ENCODE peak calls at places on chromosomes 4 and X, in eight cellular contexts. C is uterus, L is IMR-90, S is endothelial cell of umbilical vein, H is lower lobe of right lung, R is HepG2, Q is Peyer's patch, E is AG04450. U is an unnamed sample. For H3K9me3, the result is how much of the 10 kb centered on the place peaks cover.

GRCh38 chr4:158172558-158173258 is at the start of gene GASK1B:
- DNase-seq in C (peak), L (peak), S (peak), H (no peak), R (peak), Q (peak), E (peak), U (no peak)

GRCh38 chr4:118992149-118992548 is 103.5 kb downstream of the SYNPO2 start:
- DNase-seq in C (no peak), L (no peak), S (no peak), H (no peak), R (no peak), Q (no peak), E (no peak), U (no peak)

GRCh38 chrX:21176927-21177571 is 197.2 kb upstream of the CNKSR2 start:
- DNase-seq in C (no peak), L (no peak), S (no peak), H (no peak), R (no peak), Q (no peak), E (no peak), U (no peak)

GRCh38 chr4:176641237-176641636 is 151.5 kb downstream of the VEGFC start:
- DNase-seq in C (no peak), L (peak), S (no peak), H (no peak), R (no peak), Q (no peak), E (no peak), U (no peak)

GRCh38 chr4:39655866-39656265 is 17.2 kb upstream of the SMIM14 start:
- DNase-seq in C (peak), L (peak), S (no peak), H (no peak), R (peak), Q (no peak), E (no peak), U (no peak)

GRCh38 chr4:40231464-40231863 is 34.6 kb downstream of the RHOH start:
- DNase-seq in C (no peak), L (no peak), S (no peak), H (no peak), R (no peak), Q (no peak), E (no peak), U (no peak)

GRCh38 chr4:88093874-88094273 is 64.6 kb downstream of the ABCG2 start:
- DNase-seq in C (no peak), L (no peak), S (no peak), H (no peak), R (no peak), Q (no peak), E (no peak), U (no peak)

GRCh38 chrX:12956704-12957541 is 18.0 kb upstream of the TMSB4X start:
- DNase-seq in C (no peak), L (peak), S (peak), H (no peak), R (no peak), Q (no peak), E (no peak), U (no peak)

GRCh38 chr4:4758708-4759107 is 100.8 kb upstream of the MSX1 start:
- DNase-seq in C (no peak), L (no peak), S (no peak), H (no peak), R (no peak), Q (no peak), E (no peak), U (no peak)

GRCh38 chrX:107731831-107732502 is 43.6 kb downstream of the TSC22D3 start:
- DNase-seq in C (peak), L (peak), S (peak), H (peak), R (no peak), Q (peak), E (no peak), U (no peak)

GRCh38 chrX:102964941-102965340 is 27.9 kb downstream of the RAB40AL start:
- DNase-seq in C (no peak), L (no peak), S (no peak), H (no peak), R (no peak), Q (no peak), E (no peak), U (no peak)

GRCh38 chr4:160580581-160580980 is 1477.7 kb downstream of the RAPGEF2 start:
- DNase-seq in C (no peak), L (no peak), S (no peak), H (no peak), R (no peak), Q (no peak), E (no peak), U (no peak)

GRCh38 chr4:64718091-64718490 is 308.8 kb upstream of the TECRL start:
- DNase-seq in C (no peak), L (no peak), S (no peak), H (no peak), R (no peak), Q (no peak), E (no peak), U (no peak)

GRCh38 chr4:100146756-100147155 is 43.5 kb downstream of the DDIT4L start:
- DNase-seq in C (no peak), L (peak), S (no peak), H (no peak), R (no peak), Q (no peak), E (no peak), U (no peak)

GRCh38 chr4:186588503-186588902 is 33.1 kb upstream of the MTNR1A start:
- DNase-seq in C (no peak), L (no peak), S (no peak), H (no peak), R (no peak), Q (no peak), E (no peak), U (no peak)

GRCh38 chr4:42397635-42398447 is 553 bp downstream of the SHISA3 start:
- DNase-seq in C (no peak), L (peak), S (peak), H (no peak), R (no peak), Q (peak), E (no peak), U (no peak)

GRCh38 chr4:166257891-166258290 is 384.9 kb downstream of the TLL1 start:
- DNase-seq in C (no peak), L (no peak), S (no peak), H (no peak), R (no peak), Q (no peak), E (no peak), U (no peak)

GRCh38 chrX:9940397-9940796 is 26.8 kb upstream of the CLDN34 start:
- DNase-seq in C (no peak), L (peak), S (peak), H (no peak), R (no peak), Q (no peak), E (peak), U (no peak)

GRCh38 chr4:182478475-182478874 is 235.3 kb downstream of the TENM3 start:
- DNase-seq in C (no peak), L (peak), S (peak), H (no peak), R (peak), Q (no peak), E (no peak), U (no peak)

GRCh38 chrX:71111141-71111843 is at the start of gene IL2RG:
- DNase-seq in C (no peak), L (no peak), S (no peak), H (no peak), R (no peak), Q (peak), E (no peak), U (peak)

GRCh38 chrX:11397680-11398079 is 104.5 kb downstream of the AMELX start:
- DNase-seq in C (no peak), L (no peak), S (no peak), H (no peak), R (no peak), Q (no peak), E (no peak), U (no peak)

GRCh38 chrX:132858018-132858417 is 100.4 kb downstream of the HS6ST2 start:
- DNase-seq in C (no peak), L (no peak), S (peak), H (no peak), R (no peak), Q (no peak), E (no peak), U (no peak)

GRCh38 chr4:99117876-99118693 is 26.0 kb downstream of the ADH4 start:
- DNase-seq in C (no peak), L (peak), S (peak), H (no peak), R (peak), Q (no peak), E (no peak), U (no peak)

GRCh38 chr4:7021930-7022658 is 21.1 kb upstream of the TADA2B start:
- DNase-seq in C (no peak), L (peak), S (no peak), H (no peak), R (no peak), Q (no peak), E (peak), U (no peak)

GRCh38 chrX:49291615-49292337 is 11.7 kb upstream of the GAGE10 start:
- DNase-seq in C (peak), L (peak), S (peak), H (peak), R (peak), Q (peak), E (peak), U (peak)

GRCh38 chr4:7430965-7431695 is 3.6 kb downstream of the PSAPL1 start:
- DNase-seq in C (no peak), L (no peak), S (no peak), H (peak), R (no peak), Q (peak), E (no peak), U (no peak)

GRCh38 chrX:23662853-23663252 is 4.4 kb upstream of the PRDX4 start:
- DNase-seq in C (no peak), L (peak), S (no peak), H (no peak), R (no peak), Q (no peak), E (peak), U (no peak)

GRCh38 chrX:10677490-10677889 is 57.1 kb upstream of the MID1 start:
- DNase-seq in C (peak), L (no peak), S (no peak), H (no peak), R (no peak), Q (no peak), E (no peak), U (no peak)

GRCh38 chr4:150089732-150090131 is 11.5 kb downstream of the DCLK2 start:
- DNase-seq in C (no peak), L (peak), S (no peak), H (no peak), R (no peak), Q (no peak), E (no peak), U (no peak)

GRCh38 chr4:183492791-183493221 is 12.1 kb upstream of the ING2 start:
- DNase-seq in C (no peak), L (peak), S (peak), H (no peak), R (no peak), Q (no peak), E (no peak), U (no peak)

DNA sequence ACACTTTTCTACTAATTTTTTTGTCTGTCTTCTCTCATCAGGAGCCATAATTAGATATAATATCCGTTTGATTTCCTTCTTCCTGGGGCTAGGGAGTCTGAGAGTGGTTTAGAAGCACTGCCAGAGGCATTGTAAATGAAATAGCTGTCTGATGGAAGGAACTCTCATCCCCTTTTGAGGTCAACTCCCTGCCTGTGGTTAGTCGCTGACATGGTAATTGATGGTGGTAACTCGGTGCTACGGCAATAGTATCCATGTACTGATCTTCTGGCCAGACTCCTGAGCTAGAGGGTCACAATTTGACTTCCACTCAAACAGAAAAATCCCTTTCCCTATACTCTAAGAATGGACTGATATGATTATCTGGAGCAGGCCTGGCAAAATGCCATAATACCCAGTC is 108.1 kb upstream of the TRPC5 start:
- DNase-seq in C (no peak), L (no peak), S (no peak), H (no peak), R (no peak), Q (no peak), E (no peak), U (no peak)
- TF ChIP-seq CTCF in C (no peak), L (no peak), S (no peak), H (no peak), R (no peak), Q (no peak), E (no peak), U (no peak)

GRCh38 chr4:101279377-101279871 is 67.9 kb downstream of the PPP3CA start:
- DNase-seq in C (peak), L (peak), S (peak), H (no peak), R (no peak), Q (no peak), E (peak), U (no peak)
- H3K27ac ChIP-seq in C (no peak), L (no peak), S (peak), H (no peak), R (no peak), Q (no peak), E (no peak), U (no peak)

DNA sequence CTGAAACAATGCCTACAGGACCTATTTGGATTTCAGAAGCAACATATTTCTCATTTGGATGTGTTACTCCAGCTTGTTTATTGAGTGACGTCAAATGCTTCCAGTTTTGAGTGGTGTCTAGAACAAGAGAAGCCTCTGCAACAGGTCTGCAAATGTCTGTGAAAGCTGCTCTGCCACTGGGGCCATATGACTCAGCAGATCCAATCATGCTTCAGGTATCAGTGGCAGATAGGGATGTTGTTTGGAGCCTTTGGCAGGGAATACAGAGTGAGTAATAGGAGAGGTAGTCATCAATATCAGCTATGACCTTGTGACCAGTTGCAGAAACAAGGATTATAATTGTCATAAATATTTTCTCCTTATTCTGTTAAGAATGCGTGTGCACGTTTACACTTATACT is 141.1 kb upstream of the ZXDA start:
- DNase-seq in C (no peak), L (no peak), S (no peak), H (no peak), R (no peak), Q (no peak), E (no peak), U (no peak)
- H3K9me3 ChIP-seq in C (under half), L (under half), S (under half), H (under half), R (under half), Q (under half), E (under half), U (under half)

GRCh38 chr4:53474178-53474577 is 96.7 kb downstream of the FIP1L1 start:
- DNase-seq in C (no peak), L (no peak), S (no peak), H (no peak), R (no peak), Q (no peak), E (no peak), U (no peak)

GRCh38 chr4:53478671-53479456 is 101.4 kb downstream of the FIP1L1 start:
- DNase-seq in C (no peak), L (peak), S (no peak), H (no peak), R (no peak), Q (no peak), E (peak), U (no peak)

GRCh38 chr4:53477038-53477565 is 99.7 kb downstream of the FIP1L1 start:
- DNase-seq in C (no peak), L (peak), S (no peak), H (no peak), R (peak), Q (no peak), E (no peak), U (no peak)

GRCh38 chr4:53477666-53478065 is 100.2 kb downstream of the FIP1L1 start:
- DNase-seq in C (no peak), L (peak), S (no peak), H (no peak), R (no peak), Q (no peak), E (no peak), U (no peak)

GRCh38 chr4:53476232-53477037 is 99.0 kb downstream of the FIP1L1 start:
- DNase-seq in C (no peak), L (peak), S (no peak), H (no peak), R (no peak), Q (no peak), E (peak), U (no peak)
- TF ChIP-seq CTCF in C (no peak), L (no peak), S (no peak), H (no peak), R (no peak), Q (no peak), E (peak), U (no peak)

GRCh38 chr4:56757821-56758400 is 63.6 kb downstream of the SPINK2 start:
- DNase-seq in C (peak), L (peak), S (peak), H (peak), R (peak), Q (peak), E (peak), U (peak)

GRCh38 chr4:56760194-56760593 is 61.3 kb downstream of the SPINK2 start:
- DNase-seq in C (no peak), L (no peak), S (no peak), H (no peak), R (no peak), Q (no peak), E (no peak), U (no peak)

GRCh38 chr4:56755901-56756300 is 65.6 kb downstream of the SPINK2 start:
- DNase-seq in C (no peak), L (no peak), S (no peak), H (no peak), R (no peak), Q (no peak), E (no peak), U (no peak)

GRCh38 chr4:56752985-56753384 is 68.5 kb downstream of the SPINK2 start:
- DNase-seq in C (no peak), L (no peak), S (peak), H (no peak), R (no peak), Q (no peak), E (no peak), U (no peak)

DNA sequence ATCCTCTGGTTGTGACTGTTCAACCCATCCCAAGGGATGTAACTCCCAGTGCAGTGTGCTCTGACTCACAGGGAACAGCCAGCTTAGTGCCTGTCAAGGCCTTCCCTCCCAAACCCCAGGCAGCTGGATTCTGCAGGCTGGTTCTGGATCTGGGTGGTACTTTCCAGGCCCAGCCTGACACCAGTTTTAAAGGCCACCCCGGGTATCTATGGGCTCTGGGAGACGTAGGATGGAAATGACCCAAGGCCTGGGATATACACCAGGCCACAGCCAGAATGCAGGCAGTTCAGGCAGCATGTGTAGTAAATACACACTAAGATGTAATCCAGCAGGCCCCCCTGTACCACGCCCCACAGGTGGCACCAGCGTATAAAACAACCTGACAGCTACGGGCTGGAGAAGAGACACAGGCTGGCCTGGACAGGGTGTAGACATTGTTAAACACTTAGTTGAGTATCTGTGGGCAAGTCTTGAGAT is 64.2 kb downstream of the SPINK2 start:
- DNase-seq in C (no peak), L (peak), S (no peak), H (no peak), R (no peak), Q (no peak), E (no peak), U (peak)
- H3K27ac ChIP-seq in C (peak), L (peak), S (peak), H (peak), R (no peak), Q (peak), E (peak), U (peak)

GRCh38 chr4:75141162-75141561 is 208.2 kb downstream of the PARM1 start:
- DNase-seq in C (no peak), L (no peak), S (no peak), H (no peak), R (no peak), Q (no peak), E (no peak), U (no peak)

GRCh38 chr4:75142850-75143249 is 209.9 kb downstream of the PARM1 start:
- DNase-seq in C (no peak), L (peak), S (no peak), H (no peak), R (no peak), Q (no peak), E (no peak), U (no peak)

GRCh38 chr4:75142377-75142776 is 209.5 kb downstream of the PARM1 start:
- DNase-seq in C (no peak), L (peak), S (no peak), H (no peak), R (no peak), Q (no peak), E (no peak), U (no peak)

GRCh38 chr4:75135068-75135825 is 202.3 kb downstream of the PARM1 start:
- DNase-seq in C (no peak), L (no peak), S (no peak), H (no peak), R (no peak), Q (no peak), E (no peak), U (no peak)

GRCh38 chr4:75137302-75137701 is 204.4 kb downstream of the PARM1 start:
- DNase-seq in C (no peak), L (no peak), S (no peak), H (no peak), R (no peak), Q (no peak), E (no peak), U (no peak)
- H3K9me3 ChIP-seq in C (under half), L (under half), S (under half), H (under half), R (under half), Q (under half), E (under half), U (under half)

DNA sequence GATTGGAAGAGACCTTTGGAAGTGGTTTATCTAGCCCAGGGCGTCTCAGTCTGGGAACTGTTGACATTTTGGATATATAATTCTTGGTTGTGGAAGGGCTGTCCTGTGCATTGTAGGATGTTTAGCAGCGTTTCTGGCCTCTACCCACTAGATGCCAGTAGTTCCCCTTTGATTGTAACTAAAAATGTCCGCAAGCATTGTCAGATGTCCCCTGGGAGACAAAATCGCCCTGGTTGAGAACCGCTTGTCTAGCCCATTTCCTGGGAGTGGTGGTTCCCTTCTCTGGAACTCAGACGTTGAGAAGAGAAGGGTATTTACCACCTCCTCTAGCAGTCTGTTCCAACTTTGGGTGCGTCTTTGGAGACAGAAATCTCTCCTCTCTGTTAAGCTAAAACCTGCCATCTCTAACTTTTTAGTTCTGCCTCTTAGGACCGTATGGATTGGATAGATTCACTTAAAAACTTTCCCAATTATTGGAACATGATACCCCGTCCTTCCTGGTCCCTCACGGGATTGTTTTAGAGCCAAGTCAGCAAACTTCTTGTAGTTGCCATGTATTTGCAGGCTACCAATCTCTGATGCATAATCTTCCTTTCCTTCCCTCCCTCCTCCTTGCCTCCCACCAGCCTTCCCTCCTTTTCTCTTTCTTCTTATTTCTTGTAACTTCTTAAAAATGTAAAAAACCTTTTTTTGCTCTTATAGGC is 13.9 kb downstream of the TMEM165 start:
- DNase-seq in C (no peak), L (peak), S (no peak), H (no peak), R (no peak), Q (no peak), E (no peak), U (no peak)
- TF ChIP-seq CTCF in C (no peak), L (peak), S (no peak), H (peak), R (peak), Q (no peak), E (no peak), U (peak)

GRCh38 chr4:154422152-154422551 is 69.4 kb downstream of the DCHS2 start:
- DNase-seq in C (no peak), L (no peak), S (no peak), H (no peak), R (no peak), Q (no peak), E (no peak), U (no peak)
- H3K27ac ChIP-seq in C (no peak), L (no peak), S (no peak), H (no peak), R (no peak), Q (no peak), E (no peak), U (no peak)

U was measured in CD4-positive, alpha-beta T cell.